ENCODE peak calls at places on chromosomes 4 and X, in four cellular contexts. M is esophagus squamous epithelium, P is sigmoid colon, J is hepatocyte. R is an unnamed sample.

GRCh38 chrX:76427560-76428242 is at the start of gene MAGEE1:
- DNase-seq in M (no peak), P (peak; percentile 87), J (peak; percentile 79), R (peak; percentile 84)

GRCh38 chrX:40496728-40497127 is 84.0 kb upstream of the ATP6AP2 start:
- DNase-seq in M (no peak), P (no peak), J (peak; percentile 40), R (no peak)

GRCh38 chr4:155772459-155773195 is 13.8 kb downstream of the GUCY1B1 start:
- DNase-seq in M (no peak), P (no peak), J (no peak), R (no peak)

GRCh38 chrX:100980608-100981497 is 11.3 kb downstream of the ARL13A start:
- DNase-seq in M (no peak), P (no peak), J (no peak), R (no peak)

GRCh38 chrX:97310373-97310772 is 426.7 kb downstream of the RPA4 start:
- DNase-seq in M (no peak), P (no peak), J (no peak), R (no peak)

GRCh38 chr4:177283167-177283566 is 26.5 kb upstream of the NEIL3 start:
- DNase-seq in M (no peak), P (no peak), J (no peak), R (no peak)

GRCh38 chr4:3262208-3263052 is 13.5 kb downstream of the MSANTD1 start:
- DNase-seq in M (no peak), P (peak; percentile 41), J (no peak), R (no peak)

GRCh38 chrX:17242470-17242869 is 132.5 kb upstream of the NHS start:
- DNase-seq in M (no peak), P (no peak), J (peak; percentile 62), R (peak; percentile 68)

GRCh38 chr4:112127048-112127637 is 18.1 kb upstream of the FAM241A start:
- DNase-seq in M (no peak), P (no peak), J (no peak), R (no peak)

GRCh38 chr4:159227378-159227777 is 124.5 kb downstream of the RAPGEF2 start:
- DNase-seq in M (no peak), P (no peak), J (no peak), R (no peak)

GRCh38 chr4:88971536-88971935 is 85.4 kb downstream of the FAM13A start:
- DNase-seq in M (no peak), P (no peak), J (no peak), R (no peak)

GRCh38 chr4:103934178-103934789 is 214.5 kb upstream of the TACR3 start:
- DNase-seq in M (no peak), P (no peak), J (peak; percentile 78), R (no peak)

GRCh38 chr4:102537280-102537679 is 36.1 kb downstream of the NFKB1 start:
- DNase-seq in M (no peak), P (no peak), J (no peak), R (no peak)

GRCh38 chr4:7414736-7415510 is 19.8 kb downstream of the PSAPL1 start:
- DNase-seq in M (no peak), P (peak; percentile 4), J (no peak), R (peak; percentile 1)

GRCh38 chr4:180695851-180696250 is 1547.4 kb upstream of the TENM3 start:
- DNase-seq in M (no peak), P (no peak), J (peak; percentile 28), R (no peak)

GRCh38 chrX:20857746-20858145 is 516.5 kb upstream of the CNKSR2 start:
- DNase-seq in M (no peak), P (peak; percentile 61), J (no peak), R (no peak)

GRCh38 chrX:19512359-19512758 is 2.9 kb downstream of the MAP3K15 start:
- DNase-seq in M (no peak), P (no peak), J (no peak), R (no peak)

GRCh38 chr4:35525192-35525978 is 718.9 kb downstream of the ARAP2 start:
- DNase-seq in M (no peak), P (no peak), J (no peak), R (no peak)

GRCh38 chrX:20471483-20471882 is 204.8 kb upstream of the RPS6KA3 start:
- DNase-seq in M (no peak), P (no peak), J (no peak), R (no peak)

GRCh38 chr4:60780874-60781273 is 419.3 kb upstream of the ADGRL3 start:
- DNase-seq in M (no peak), P (no peak), J (no peak), R (no peak)

GRCh38 chr4:168200685-168201084 is 108.3 kb downstream of the ANXA10 start:
- DNase-seq in M (no peak), P (no peak), J (no peak), R (no peak)

GRCh38 chr4:11223261-11223660 is 205.4 kb downstream of the HS3ST1 start:
- DNase-seq in M (no peak), P (no peak), J (no peak), R (no peak)

GRCh38 chr4:111136438-111136837 is 513.6 kb upstream of the PITX2 start:
- DNase-seq in M (no peak), P (no peak), J (no peak), R (no peak)

GRCh38 chr4:47505666-47506065 is 20.6 kb downstream of the ATP10D start:
- DNase-seq in M (no peak), P (no peak), J (no peak), R (no peak)

GRCh38 chrX:136457303-136457917 is 30.3 kb upstream of the BRS3 start:
- DNase-seq in M (no peak), P (no peak), J (no peak), R (no peak)

GRCh38 chr4:40201898-40202297 is 5.1 kb downstream of the RHOH start:
- DNase-seq in M (no peak), P (no peak), J (no peak), R (no peak)

GRCh38 chrX:96480081-96480480 is 204.6 kb upstream of the DIAPH2 start:
- DNase-seq in M (no peak), P (no peak), J (no peak), R (no peak)

GRCh38 chr4:54566608-54567007 is 91.1 kb upstream of the KIT start:
- DNase-seq in M (no peak), P (no peak), J (no peak), R (no peak)

GRCh38 chrX:112834976-112835375 is 5.7 kb downstream of the AMOT start:
- DNase-seq in M (no peak), P (no peak), J (no peak), R (no peak)

GRCh38 chr4:68348577-68348976 is 1.3 kb downstream of the YTHDC1 start:
- DNase-seq in M (no peak), P (no peak), J (no peak), R (no peak)

GRCh38 chrX:67779099-67779498 is 235.3 kb downstream of the AR start:
- DNase-seq in M (no peak), P (no peak), J (no peak), R (no peak)
- H3K27ac ChIP-seq in M (no peak overlapping the region), P (no peak overlapping the region), J (no peak overlapping the region), R (no peak overlapping the region)

GRCh38 chr4:156774422-156774821 is 197.2 kb downstream of the PDGFC start:
- DNase-seq in M (no peak), P (no peak), J (peak; percentile 27), R (no peak)

GRCh38 chr4:156771171-156771837 is 200.3 kb downstream of the PDGFC start:
- DNase-seq in M (no peak), P (no peak), J (no peak), R (peak; percentile 73)

GRCh38 chr4:156778093-156778492 is 193.5 kb downstream of the PDGFC start:
- DNase-seq in M (no peak), P (no peak), J (no peak), R (no peak)

GRCh38 chr4:156775803-156776202 is 195.8 kb downstream of the PDGFC start:
- DNase-seq in M (no peak), P (no peak), J (no peak), R (no peak)

DNA sequence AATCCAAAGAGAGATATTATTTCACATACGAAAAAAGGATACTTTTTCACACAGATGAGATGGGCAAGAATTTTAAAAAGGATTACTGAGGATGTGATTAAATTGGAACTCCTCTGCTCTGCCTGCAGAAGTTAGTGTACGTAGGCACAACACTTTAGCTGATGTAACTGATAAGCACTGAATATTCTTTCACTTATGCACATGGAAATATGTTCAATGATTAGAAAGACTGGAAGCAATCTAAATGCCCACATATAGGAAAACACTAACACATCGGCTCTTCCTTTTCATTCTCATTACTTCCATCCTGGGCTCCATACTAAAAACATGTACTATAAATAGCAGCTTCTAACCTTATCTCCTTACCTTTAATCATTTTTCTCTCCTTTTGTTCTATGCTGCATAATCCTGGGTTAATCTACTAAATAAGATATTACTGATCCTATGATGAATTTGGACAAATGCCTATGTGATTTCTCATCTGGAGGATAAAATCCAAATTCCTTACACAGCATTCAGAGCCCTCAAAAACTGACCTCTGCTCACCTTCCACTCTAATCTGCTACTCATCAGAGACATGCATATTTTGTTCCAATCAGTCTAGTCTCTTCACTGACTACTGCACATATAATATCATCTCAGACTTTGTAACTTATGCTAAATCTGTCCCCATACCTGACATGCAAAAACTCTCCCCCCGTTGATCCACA is 197.8 kb downstream of the PDGFC start:
- DNase-seq in M (no peak), P (no peak), J (no peak), R (no peak)
- H3K4me1 ChIP-seq in M (peaks cover 20% of the 10 kb centered on the region), P (peaks cover 72% of the 10 kb centered on the region), J (peaks cover 29% of the 10 kb centered on the region), R (peaks cover 3% of the 10 kb centered on the region)

DNA sequence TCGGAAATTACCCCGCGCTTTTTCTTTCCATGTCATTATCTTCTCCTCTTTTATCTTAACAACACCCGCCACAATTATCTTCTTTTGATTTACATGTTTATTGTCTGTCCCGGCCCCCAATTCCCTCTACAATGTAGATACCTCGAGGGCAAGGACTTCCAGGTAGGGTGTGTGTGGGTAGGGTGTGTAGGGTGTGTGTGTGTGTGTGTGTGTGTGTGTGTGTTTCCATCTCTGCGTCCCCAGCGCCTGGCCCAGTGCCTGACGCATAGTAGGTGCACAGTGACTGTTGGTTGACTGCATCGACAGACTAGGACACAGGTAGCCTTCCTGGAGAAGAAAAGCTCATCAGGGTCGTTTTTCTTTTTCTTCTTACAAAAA is 103.1 kb downstream of the UCHL1 start:
- DNase-seq in M (no peak), P (no peak), J (no peak), R (no peak)
- H3K4me3 ChIP-seq in M (peak overlapping the region; percentile 92), P (peak overlapping the region; percentile 82), J (peak overlapping the region; percentile 96), R (peak overlapping the region; percentile 98)

GRCh38 chr4:38985363-38986065 is 46.7 kb downstream of the TMEM156 start:
- DNase-seq in M (no peak), P (no peak), J (no peak), R (no peak)
- H3K27ac ChIP-seq in M (no peak overlapping the region), P (no peak overlapping the region), J (no peak overlapping the region), R (no peak overlapping the region)

DNA sequence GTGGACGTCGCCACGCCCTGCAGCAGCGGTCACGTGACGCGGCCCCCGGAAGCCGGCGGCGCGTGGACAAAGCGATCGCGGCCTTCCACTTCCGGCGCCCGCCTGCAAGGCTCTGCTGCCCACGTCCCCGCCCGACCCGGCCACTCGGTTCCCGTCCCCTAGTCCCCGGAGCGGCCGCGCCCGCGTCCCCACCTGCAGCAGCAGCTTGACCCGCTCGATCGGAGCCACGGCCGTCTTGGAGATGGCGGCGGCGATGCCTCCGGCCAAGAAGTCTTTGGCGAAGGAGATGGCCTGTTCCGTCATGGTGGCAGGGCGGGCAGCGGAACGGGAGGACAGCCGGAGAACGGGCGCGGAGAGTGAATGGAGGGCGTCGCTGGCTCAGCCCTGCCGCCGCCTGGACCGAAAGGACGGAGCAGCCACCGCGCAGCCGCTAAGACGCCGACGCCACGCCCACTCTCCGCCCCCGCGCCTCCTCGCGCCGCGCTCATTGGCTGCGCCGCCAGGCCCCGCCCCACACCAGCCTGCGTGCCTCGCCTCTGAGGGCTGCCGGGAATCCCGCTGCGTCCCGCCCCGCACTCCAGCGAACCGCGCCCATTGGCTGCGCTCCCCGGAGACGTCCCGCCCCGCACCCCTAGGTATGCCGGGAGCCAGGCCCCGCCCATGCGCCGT is at the start of gene SLC25A6:
- DNase-seq in M (no peak), P (peak; percentile 99), J (peak; percentile 100), R (peak; percentile 99)
- H3K4me1 ChIP-seq in M (peaks cover 29% of the 10 kb centered on the region), P (peaks cover 61% of the 10 kb centered on the region), J (peaks cover 15% of the 10 kb centered on the region), R (peaks cover 7% of the 10 kb centered on the region)